ENCODE peak calls at places on chromosomes 4 and X, in four cellular contexts. D, Y, R and A are unnamed samples.

GRCh38 chrX:67574696-67575095 is 30.9 kb downstream of the AR start:
- DNase-seq in D (no peak), Y (no peak), R (no peak), A (no peak)

GRCh38 chrX:69387559-69388487 is 116.3 kb upstream of the NALF2 start:
- DNase-seq in D (peak), Y (peak), R (peak), A (peak)

GRCh38 chrX:23792861-23793553 is 10.0 kb downstream of the SAT1 start:
- DNase-seq in D (no peak), Y (no peak), R (no peak), A (no peak)

GRCh38 chr4:159256037-159256436 is 153.2 kb downstream of the RAPGEF2 start:
- DNase-seq in D (no peak), Y (no peak), R (no peak), A (no peak)

GRCh38 chr4:6193399-6193798 is 7.0 kb downstream of the JAKMIP1 start:
- DNase-seq in D (no peak), Y (no peak), R (no peak), A (no peak)

GRCh38 chr4:110064295-110064694 is 134.1 kb downstream of the ELOVL6 start:
- DNase-seq in D (no peak), Y (peak), R (no peak), A (no peak)

GRCh38 chr4:71526626-71527406 is 188.0 kb downstream of the SLC4A4 start:
- DNase-seq in D (no peak), Y (no peak), R (no peak), A (no peak)

GRCh38 chr4:83009529-83009928 is 1.1 kb downstream of the LIN54 start:
- DNase-seq in D (no peak), Y (no peak), R (no peak), A (peak)

GRCh38 chr4:158169516-158169915 is 3.3 kb downstream of the GASK1B start:
- DNase-seq in D (no peak), Y (no peak), R (no peak), A (no peak)

GRCh38 chr4:17771284-17771908 is 10.0 kb downstream of the FAM184B start:
- DNase-seq in D (no peak), Y (no peak), R (no peak), A (no peak)

GRCh38 chr4:81605278-81605677 is 133.6 kb upstream of the RASGEF1B start:
- DNase-seq in D (no peak), Y (no peak), R (no peak), A (no peak)

GRCh38 chr4:137644201-137644600 is 111.9 kb upstream of the PCDH18 start:
- DNase-seq in D (no peak), Y (no peak), R (no peak), A (peak)
- TF ChIP-seq MAFK in D (no peak), Y (no peak), R (no peak), A (no peak)

DNA sequence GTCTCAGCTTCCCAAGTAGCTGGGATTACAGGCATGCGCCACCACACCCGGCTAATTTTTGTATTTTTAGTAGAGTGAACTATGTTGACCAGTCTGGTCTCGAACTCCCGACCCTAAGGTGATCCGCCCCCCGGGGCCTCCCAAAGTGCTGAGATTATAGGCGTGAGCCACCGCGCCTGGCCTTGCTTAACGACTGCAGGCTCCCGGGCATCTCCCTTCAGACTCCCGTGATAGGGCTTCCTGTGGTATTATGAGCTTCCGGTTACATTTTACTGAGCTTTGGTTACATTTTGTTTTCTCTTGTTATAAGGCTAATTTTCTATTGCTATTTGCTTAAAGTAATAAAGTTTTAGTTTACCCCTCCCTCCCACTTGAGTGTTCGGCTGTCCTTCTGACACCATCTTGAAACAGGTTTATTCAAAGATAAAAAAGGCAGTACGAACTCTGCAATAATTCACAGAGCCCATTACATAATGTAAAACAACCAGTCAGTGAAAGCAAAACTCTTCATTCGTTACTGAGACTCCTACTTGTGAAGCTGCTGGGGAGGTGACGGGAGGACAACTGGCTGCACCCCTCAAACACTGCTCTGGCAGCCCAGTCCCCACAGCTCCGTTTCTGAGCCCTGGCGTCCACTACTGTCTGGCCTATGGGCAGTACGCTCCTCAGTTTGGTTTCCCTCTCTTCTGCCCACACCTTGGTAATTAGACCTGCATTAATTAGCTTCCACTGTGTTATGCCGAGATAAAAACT is 795.7 kb upstream of the SLIT2 start:
- DNase-seq in D (no peak), Y (no peak), R (no peak), A (no peak)
- TF ChIP-seq SMC3 in D (no peak), Y (no peak), R (no peak), A (no peak)

DNA sequence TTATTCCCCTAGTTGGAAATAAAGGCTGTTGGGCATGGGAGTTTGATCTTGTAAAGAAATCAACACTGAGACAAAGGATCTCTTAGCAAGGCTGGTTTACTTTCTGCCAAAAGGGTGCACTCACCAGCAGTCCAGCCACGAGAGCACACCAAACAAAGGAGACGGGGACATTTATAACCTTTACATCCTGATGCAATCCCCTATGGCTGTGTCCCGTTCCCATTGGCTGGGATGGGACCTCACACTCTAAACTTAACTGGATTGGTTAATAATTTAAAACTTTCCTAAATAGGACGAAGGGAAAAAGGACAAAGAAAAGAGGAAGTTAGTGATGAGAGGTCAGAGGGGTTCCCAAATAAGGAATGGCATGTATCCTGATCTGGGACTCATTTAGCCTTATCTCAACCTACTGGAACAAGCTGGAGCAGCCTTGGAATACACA is 17.9 kb downstream of the METAP1 start:
- DNase-seq in D (no peak), Y (peak), R (no peak), A (peak)
- TF ChIP-seq MAFK in D (no peak), Y (no peak), R (no peak), A (no peak)

GRCh38 chr4:74543247-74543670 is 98.3 kb downstream of the AREG start:
- DNase-seq in D (no peak), Y (no peak), R (no peak), A (no peak)

GRCh38 chr4:74546020-74546419 is 101.1 kb downstream of the AREG start:
- DNase-seq in D (no peak), Y (no peak), R (no peak), A (no peak)

GRCh38 chr4:74543983-74544382 is 99.0 kb downstream of the AREG start:
- DNase-seq in D (no peak), Y (no peak), R (no peak), A (peak)

GRCh38 chr4:74545488-74545887 is 100.6 kb downstream of the AREG start:
- DNase-seq in D (no peak), Y (no peak), R (no peak), A (no peak)

DNA sequence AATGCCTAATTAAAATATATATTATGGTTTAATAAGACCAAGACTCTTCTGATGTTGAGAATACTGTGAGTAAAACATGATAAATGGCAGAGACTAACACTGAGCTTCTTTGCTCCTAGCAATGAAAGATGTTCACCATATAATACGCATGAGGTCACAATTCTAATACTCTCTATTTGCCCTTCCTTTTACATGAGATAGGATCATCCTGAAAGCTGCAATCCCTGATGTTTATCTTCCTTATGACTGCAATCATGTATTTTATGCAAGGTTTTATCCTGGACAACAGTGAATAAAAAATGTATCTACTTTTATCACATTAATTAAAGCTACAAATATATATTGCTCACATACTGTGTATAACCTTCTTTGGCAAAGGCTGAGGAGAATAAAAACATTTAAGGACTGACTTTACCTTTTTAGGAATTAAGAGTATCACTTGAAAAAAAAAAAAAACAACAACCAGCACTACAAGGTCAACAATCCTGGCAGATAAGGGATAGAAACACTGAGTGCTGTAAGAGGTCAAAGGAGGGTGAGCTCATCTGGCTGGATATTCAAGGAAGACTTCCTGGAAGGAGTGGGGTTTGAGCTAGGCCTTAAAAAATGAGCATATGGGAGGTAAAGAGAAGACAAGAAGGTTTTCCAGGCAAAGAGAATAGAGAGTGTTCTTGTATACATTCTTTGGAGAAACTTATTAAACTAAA is 99.9 kb downstream of the AREG start:
- DNase-seq in D (no peak), Y (peak), R (no peak), A (peak)
- TF ChIP-seq SMC3 in D (no peak), Y (no peak), R (no peak), A (no peak)

DNA sequence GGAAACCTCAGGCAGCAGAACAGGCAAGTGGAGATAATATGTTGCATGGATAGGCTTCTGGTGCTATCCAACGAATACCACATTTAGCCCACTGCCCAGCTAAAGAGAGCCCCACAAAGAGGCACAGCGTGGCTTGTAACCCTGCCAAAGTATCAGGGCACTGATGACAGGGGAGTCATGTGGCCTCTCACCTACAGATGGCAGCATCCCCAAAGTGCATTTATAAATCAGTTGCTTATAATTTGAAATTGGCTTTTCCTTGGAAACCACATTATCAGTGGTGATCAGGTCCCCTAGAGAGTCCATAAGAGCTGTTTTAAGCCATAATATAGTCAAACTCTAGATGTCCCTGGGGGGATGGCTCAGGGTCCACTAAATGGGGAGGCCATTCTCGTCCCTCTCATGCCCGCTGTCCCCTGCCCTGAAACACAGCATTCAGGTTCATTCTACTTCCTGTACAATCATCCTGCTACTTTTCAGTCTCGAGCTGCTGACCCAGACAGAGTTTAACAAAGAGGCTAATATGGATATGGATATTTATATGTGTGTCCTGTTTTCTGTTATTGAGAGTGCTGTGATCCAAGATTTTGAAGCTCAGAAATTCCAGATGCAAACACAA is 28.6 kb downstream of the SRPX start:
- DNase-seq in D (no peak), Y (no peak), R (peak), A (peak)
- TF ChIP-seq MAFK in D (no peak), Y (no peak), R (no peak), A (no peak)

GRCh38 chrX:39309721-39310152 is 508.5 kb downstream of the MID1IP1 start:
- DNase-seq in D (no peak), Y (no peak), R (no peak), A (no peak)
- TF ChIP-seq SMC3 in D (no peak), Y (no peak), R (no peak), A (no peak)